ENCODE peak calls at places on chromosomes 1 and 21, in six cellular contexts. I, K, O, H, W and P are unnamed samples.

GRCh38 chr1:172465617-172466016 is 21.7 kb upstream of the PIGC start:
- DNase-seq in W (no peak), H (no peak), K (no peak), I (no peak), O (no peak), P (no peak)

GRCh38 chr1:94617139-94617805 is 75.7 kb upstream of the F3 start:
- DNase-seq in I (no peak), O (no peak), H (no peak), W (no peak), K (no peak), P (no peak)

GRCh38 chr1:161792740-161793139 is 26.6 kb downstream of the ATF6 start:
- DNase-seq in K (no peak), W (no peak), I (no peak), H (no peak), O (no peak), P (peak; percentile 74)

GRCh38 chr1:119771016-119771415 is 2.3 kb upstream of the HMGCS2 start:
- DNase-seq in K (no peak), I (no peak), H (no peak), W (no peak), O (no peak), P (peak; percentile 52)

GRCh38 chr1:5743435-5744095 is 248.7 kb downstream of the NPHP4 start:
- DNase-seq in W (no peak), O (peak; percentile 51), I (peak; percentile 33), H (peak; percentile 50), K (no peak), P (no peak)

GRCh38 chr1:14242145-14242544 is 356.3 kb upstream of the KAZN start:
- DNase-seq in O (no peak), I (no peak), W (no peak), K (no peak), H (no peak), P (no peak)

GRCh38 chr1:204258213-204259115 is 44.7 kb upstream of the GOLT1A start:
- DNase-seq in W (peak; percentile 69), H (no peak), I (peak; percentile 93), O (peak; percentile 84), K (no peak), P (peak; percentile 88)

GRCh38 chr1:168279253-168279652 is 1.4 kb upstream of the TBX19 start:
- DNase-seq in W (no peak), O (no peak), H (no peak), K (no peak), I (no peak), P (no peak)

GRCh38 chr21:25936776-25937175 is 202.0 kb downstream of the GABPA start:
- DNase-seq in I (no peak), W (no peak), H (no peak), K (no peak), O (no peak), P (no peak)

GRCh38 chr1:66540434-66541032 is 6.6 kb downstream of the SGIP1 start:
- DNase-seq in H (no peak), W (no peak), I (no peak), O (no peak), K (no peak), P (peak; percentile 68)

GRCh38 chr21:34609244-34609950 is 5.5 kb downstream of the RCAN1 start:
- DNase-seq in H (no peak), K (no peak), O (no peak), W (no peak), I (no peak), P (no peak)

GRCh38 chr1:58932820-58933598 is 149.2 kb upstream of the JUN start:
- DNase-seq in K (peak; percentile 40), I (no peak), H (no peak), O (no peak), W (no peak), P (no peak)

GRCh38 chr1:168830562-168830961 is 101.6 kb upstream of the DPT start:
- DNase-seq in I (no peak), W (no peak), H (no peak), K (no peak), O (no peak), P (no peak)

GRCh38 chr1:30683699-30684098 is 39.7 kb downstream of the MATN1 start:
- DNase-seq in W (no peak), H (peak; percentile 29), K (no peak), I (no peak), O (no peak), P (no peak)

GRCh38 chr1:227317541-227318002 is 720 bp downstream of the CDC42BPA start:
- DNase-seq in K (peak; percentile 31), I (peak; percentile 69), H (peak; percentile 66), W (peak; percentile 11), O (no peak), P (peak; percentile 82)

GRCh38 chr1:201982082-201982922 is at the start of gene RNPEP:
- DNase-seq in K (peak; percentile 42), W (peak; percentile 77), O (peak; percentile 94), I (peak; percentile 85), H (peak; percentile 85), P (peak; percentile 61)
- TF ChIP-seq POLR2AphosphoS5 in K (no peak), W (peak; percentile 50), O (peak; percentile 56), I (no peak), H (peak; percentile 66), P (peak; percentile 53)

DNA sequence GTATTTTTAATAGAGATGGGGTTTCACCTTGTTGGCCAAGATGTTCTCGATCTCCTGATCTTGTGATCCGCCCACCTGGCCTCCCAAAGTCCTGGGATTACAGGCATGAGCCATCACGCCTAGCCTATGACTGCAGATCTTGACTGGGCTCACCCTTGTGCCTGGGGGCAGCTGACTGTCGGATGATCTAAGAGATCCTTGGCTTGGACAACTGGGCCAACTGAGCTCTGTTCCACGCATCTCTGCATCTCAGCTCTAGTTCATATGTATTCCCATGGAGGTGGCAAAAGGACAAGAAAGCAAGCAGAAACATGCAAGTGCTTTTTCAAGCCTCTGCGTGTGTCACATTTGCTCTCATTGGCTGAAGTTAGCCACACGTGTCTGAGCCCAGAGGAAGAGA is 75.8 kb upstream of the SELENON start:
- DNase-seq in I (no peak), W (no peak), K (no peak), O (no peak), H (no peak), P (no peak)
- TF ChIP-seq POLR2AphosphoS5 in I (no peak), W (no peak), K (no peak), O (no peak), H (no peak), P (no peak)

GRCh38 chr1:192805832-192806323 is 3.0 kb upstream of the RGS2 start:
- DNase-seq in W (no peak), H (no peak), I (no peak), K (no peak), O (no peak), P (peak; percentile 50)
- TF ChIP-seq POLR2AphosphoS5 in W (no peak), H (peak; percentile 69), I (no peak), K (no peak), O (peak; percentile 59), P (no peak)

DNA sequence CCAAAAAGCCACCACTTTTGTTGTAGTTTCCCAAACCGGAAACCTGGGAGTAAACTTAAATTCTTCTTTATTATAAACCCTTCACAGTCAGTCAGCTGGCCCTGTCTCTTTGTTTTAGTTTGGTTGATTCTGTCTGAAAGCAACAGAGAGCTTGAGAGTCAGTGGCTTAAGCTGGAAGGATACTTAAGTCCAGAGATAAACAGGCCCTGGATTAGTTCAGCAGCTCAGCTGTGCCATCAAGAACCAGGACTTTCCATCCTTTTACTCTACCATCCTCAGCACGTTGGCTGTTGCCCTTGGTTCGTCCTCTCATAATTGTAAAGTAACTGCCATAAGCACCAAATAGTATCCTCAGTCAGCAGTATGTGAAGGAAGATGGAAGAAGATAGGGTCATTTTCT is 4.5 kb downstream of the DESI2 start:
- DNase-seq in O (no peak), I (no peak), H (no peak), W (no peak), K (no peak), P (no peak)
- TF ChIP-seq POLR2AphosphoS5 in O (no peak), I (no peak), H (no peak), W (no peak), K (no peak), P (no peak)

GRCh38 chr1:16348414-16349182 is 3.7 kb downstream of the FBXO42 start:
- DNase-seq in W (no peak), H (no peak), I (no peak), O (no peak), K (no peak), P (no peak)
- TF ChIP-seq POLR2AphosphoS5 in W (no peak), H (no peak), I (no peak), O (no peak), K (no peak), P (no peak)

GRCh38 chr1:87786861-87787548 is 458.3 kb downstream of the LMO4 start:
- DNase-seq in O (no peak), K (no peak), H (no peak), I (no peak), W (no peak), P (no peak)
- TF ChIP-seq POLR2AphosphoS5 in O (no peak), K (no peak), H (no peak), I (no peak), W (no peak), P (no peak)

GRCh38 chr21:45128613-45129226 is 54.3 kb downstream of the ADARB1 start:
- DNase-seq in K (peak; percentile 72), O (peak; percentile 93), H (peak; percentile 87), W (no peak), I (peak; percentile 64), P (peak; percentile 64)
- TF ChIP-seq POLR2AphosphoS5 in K (no peak), O (peak; percentile 65), H (peak; percentile 52), W (no peak), I (no peak), P (no peak)